ENCODE peak calls at places on chromosomes 2 and 18, in ten cellular contexts. One of them, this sample, is unnamed.

GRCh38 chr2:214169736-214170135 is 241.1 kb upstream of the VWC2L start:
- DNase-seq in dorsolateral prefrontal cortex: no peak
- DNase-seq in astrocyte of the spinal cord: peak
- DNase-seq in GM23338: no peak
- DNase-seq in CD8-positive, alpha-beta T cell: no peak
- DNase-seq in fibroblast of lung: peak
- DNase-seq in upper lobe of right lung: no peak
- DNase-seq in GM23248: peak
- DNase-seq in fibroblast of the aortic adventitia: peak
- DNase-seq in small intestine: no peak
- DNase-seq in this sample: no peak

GRCh38 chr18:10164241-10165160 is 250.7 kb downstream of the VAPA start:
- DNase-seq in upper lobe of right lung: no peak
- DNase-seq in GM23338: no peak
- DNase-seq in small intestine: no peak
- DNase-seq in fibroblast of the aortic adventitia: no peak
- DNase-seq in CD8-positive, alpha-beta T cell: no peak
- DNase-seq in fibroblast of lung: no peak
- DNase-seq in dorsolateral prefrontal cortex: no peak
- DNase-seq in astrocyte of the spinal cord: no peak
- DNase-seq in GM23248: no peak
- DNase-seq in this sample: no peak

GRCh38 chr18:48636436-48636835 is 97.6 kb downstream of the CTIF start:
- DNase-seq in small intestine: no peak
- DNase-seq in fibroblast of lung: no peak
- DNase-seq in upper lobe of right lung: peak
- DNase-seq in fibroblast of the aortic adventitia: no peak
- DNase-seq in dorsolateral prefrontal cortex: no peak
- DNase-seq in CD8-positive, alpha-beta T cell: no peak
- DNase-seq in GM23248: no peak
- DNase-seq in GM23338: no peak
- DNase-seq in astrocyte of the spinal cord: no peak
- DNase-seq in this sample: no peak

GRCh38 chr2:56347881-56348280 is 164.1 kb downstream of the CCDC85A start:
- DNase-seq in upper lobe of right lung: no peak
- DNase-seq in astrocyte of the spinal cord: no peak
- DNase-seq in small intestine: no peak
- DNase-seq in dorsolateral prefrontal cortex: no peak
- DNase-seq in GM23338: no peak
- DNase-seq in fibroblast of the aortic adventitia: no peak
- DNase-seq in fibroblast of lung: no peak
- DNase-seq in GM23248: no peak
- DNase-seq in CD8-positive, alpha-beta T cell: no peak
- DNase-seq in this sample: no peak

GRCh38 chr2:172373761-172374160 is 53.6 kb upstream of the ITGA6 start:
- DNase-seq in GM23338: no peak
- DNase-seq in GM23248: peak
- DNase-seq in small intestine: no peak
- DNase-seq in fibroblast of the aortic adventitia: no peak
- DNase-seq in CD8-positive, alpha-beta T cell: no peak
- DNase-seq in upper lobe of right lung: no peak
- DNase-seq in fibroblast of lung: peak
- DNase-seq in dorsolateral prefrontal cortex: no peak
- DNase-seq in astrocyte of the spinal cord: no peak
- DNase-seq in this sample: no peak

GRCh38 chr18:56709463-56709862 is 58.3 kb downstream of the WDR7 start:
- DNase-seq in GM23248: peak
- DNase-seq in astrocyte of the spinal cord: peak
- DNase-seq in CD8-positive, alpha-beta T cell: peak
- DNase-seq in fibroblast of lung: peak
- DNase-seq in dorsolateral prefrontal cortex: no peak
- DNase-seq in small intestine: peak
- DNase-seq in fibroblast of the aortic adventitia: peak
- DNase-seq in GM23338: peak
- DNase-seq in upper lobe of right lung: no peak
- DNase-seq in this sample: peak

GRCh38 chr2:166167451-166167850 is 39.6 kb upstream of the SCN1A start:
- DNase-seq in fibroblast of the aortic adventitia: peak
- DNase-seq in CD8-positive, alpha-beta T cell: no peak
- DNase-seq in GM23248: no peak
- DNase-seq in upper lobe of right lung: no peak
- DNase-seq in fibroblast of lung: peak
- DNase-seq in dorsolateral prefrontal cortex: no peak
- DNase-seq in astrocyte of the spinal cord: peak
- DNase-seq in small intestine: no peak
- DNase-seq in GM23338: no peak
- DNase-seq in this sample: peak

GRCh38 chr2:51511002-51511401 is 479.1 kb upstream of the NRXN1 start:
- DNase-seq in upper lobe of right lung: no peak
- DNase-seq in dorsolateral prefrontal cortex: no peak
- DNase-seq in astrocyte of the spinal cord: no peak
- DNase-seq in CD8-positive, alpha-beta T cell: no peak
- DNase-seq in fibroblast of lung: no peak
- DNase-seq in GM23248: no peak
- DNase-seq in small intestine: no peak
- DNase-seq in fibroblast of the aortic adventitia: no peak
- DNase-seq in GM23338: no peak
- DNase-seq in this sample: no peak

GRCh38 chr2:217937446-217937845 is 65.3 kb downstream of the TNS1 start:
- DNase-seq in upper lobe of right lung: peak
- DNase-seq in CD8-positive, alpha-beta T cell: no peak
- DNase-seq in GM23338: peak
- DNase-seq in astrocyte of the spinal cord: no peak
- DNase-seq in fibroblast of lung: peak
- DNase-seq in small intestine: no peak
- DNase-seq in fibroblast of the aortic adventitia: no peak
- DNase-seq in dorsolateral prefrontal cortex: no peak
- DNase-seq in GM23248: no peak
- DNase-seq in this sample: no peak

GRCh38 chr2:217934321-217935131 is 68.3 kb downstream of the TNS1 start:
- DNase-seq in small intestine: no peak
- DNase-seq in GM23248: peak
- DNase-seq in astrocyte of the spinal cord: peak
- DNase-seq in fibroblast of lung: peak
- DNase-seq in dorsolateral prefrontal cortex: no peak
- DNase-seq in CD8-positive, alpha-beta T cell: no peak
- DNase-seq in upper lobe of right lung: no peak
- DNase-seq in fibroblast of the aortic adventitia: peak
- DNase-seq in GM23338: no peak
- DNase-seq in this sample: peak

GRCh38 chr2:217936952-217937351 is 65.8 kb downstream of the TNS1 start:
- DNase-seq in fibroblast of the aortic adventitia: no peak
- DNase-seq in GM23338: no peak
- DNase-seq in CD8-positive, alpha-beta T cell: no peak
- DNase-seq in small intestine: no peak
- DNase-seq in astrocyte of the spinal cord: no peak
- DNase-seq in upper lobe of right lung: no peak
- DNase-seq in fibroblast of lung: no peak
- DNase-seq in dorsolateral prefrontal cortex: no peak
- DNase-seq in GM23248: no peak
- DNase-seq in this sample: no peak

GRCh38 chr2:217935245-217935879 is 67.4 kb downstream of the TNS1 start:
- DNase-seq in dorsolateral prefrontal cortex: no peak
- DNase-seq in fibroblast of the aortic adventitia: peak
- DNase-seq in small intestine: no peak
- DNase-seq in GM23248: peak
- DNase-seq in astrocyte of the spinal cord: peak
- DNase-seq in CD8-positive, alpha-beta T cell: no peak
- DNase-seq in GM23338: peak
- DNase-seq in fibroblast of lung: peak
- DNase-seq in upper lobe of right lung: no peak
- DNase-seq in this sample: peak

DNA sequence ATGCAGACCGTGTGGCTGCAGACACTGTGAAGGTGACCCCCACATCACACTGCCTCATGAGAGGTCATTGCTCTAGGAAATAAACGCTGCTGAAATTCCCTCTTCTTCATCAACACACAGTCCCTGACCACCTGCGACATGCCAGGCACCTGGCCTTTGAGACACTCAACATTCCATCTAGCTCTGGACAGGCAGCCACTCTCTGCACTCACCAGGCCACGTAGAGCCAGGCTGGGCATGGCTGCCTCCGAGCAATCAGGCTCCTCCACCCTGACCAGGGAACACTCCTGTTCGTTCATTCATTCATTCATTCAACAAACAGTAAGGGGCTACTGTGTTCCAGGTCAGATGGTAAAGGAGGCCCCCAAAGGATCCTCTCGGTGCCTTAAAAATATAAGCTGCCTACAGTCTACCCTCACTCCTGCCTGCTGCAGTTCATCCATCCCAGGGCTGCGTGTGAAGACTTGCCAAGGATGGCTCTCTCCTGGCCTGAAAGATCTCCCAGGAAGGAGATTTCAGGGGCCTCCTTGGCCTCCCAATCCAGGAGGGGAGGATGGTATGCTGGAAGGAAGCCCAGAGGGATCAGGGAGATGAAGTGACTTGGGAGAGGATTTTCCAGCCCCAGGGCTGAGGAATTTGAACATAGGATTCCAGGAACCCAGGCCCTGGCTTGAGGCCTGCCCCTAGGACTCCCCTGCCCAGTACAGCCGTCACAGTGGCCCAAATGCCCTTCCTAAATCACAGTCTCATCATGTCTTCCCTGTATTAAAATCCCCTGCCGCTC is 66.7 kb downstream of the TNS1 start:
- DNase-seq in dorsolateral prefrontal cortex: no peak
- DNase-seq in GM23248: peak
- DNase-seq in CD8-positive, alpha-beta T cell: peak
- DNase-seq in GM23338: peak
- DNase-seq in fibroblast of the aortic adventitia: peak
- DNase-seq in small intestine: no peak
- DNase-seq in upper lobe of right lung: no peak
- DNase-seq in fibroblast of lung: peak
- DNase-seq in astrocyte of the spinal cord: no peak
- DNase-seq in this sample: peak
- H3K4me3 ChIP-seq in dorsolateral prefrontal cortex: no peak
- H3K4me3 ChIP-seq in GM23248: no peak
- H3K4me3 ChIP-seq in CD8-positive, alpha-beta T cell: no peak
- H3K4me3 ChIP-seq in GM23338: peak
- H3K4me3 ChIP-seq in fibroblast of the aortic adventitia: no peak
- H3K4me3 ChIP-seq in small intestine: no peak
- H3K4me3 ChIP-seq in upper lobe of right lung: peak
- H3K4me3 ChIP-seq in fibroblast of lung: no peak
- H3K4me3 ChIP-seq in astrocyte of the spinal cord: no peak
- H3K4me3 ChIP-seq in this sample: no peak

GRCh38 chr2:66433945-66434678 is 813 bp upstream of the MEIS1 start:
- DNase-seq in fibroblast of the aortic adventitia: peak
- DNase-seq in small intestine: peak
- DNase-seq in GM23338: peak
- DNase-seq in CD8-positive, alpha-beta T cell: no peak
- DNase-seq in astrocyte of the spinal cord: peak
- DNase-seq in upper lobe of right lung: peak
- DNase-seq in GM23248: peak
- DNase-seq in fibroblast of lung: peak
- DNase-seq in dorsolateral prefrontal cortex: peak
- DNase-seq in this sample: peak

GRCh38 chr2:66435549-66435875 is 587 bp downstream of the MEIS1 start:
- DNase-seq in small intestine: peak
- DNase-seq in astrocyte of the spinal cord: peak
- DNase-seq in upper lobe of right lung: no peak
- DNase-seq in fibroblast of lung: no peak
- DNase-seq in GM23338: no peak
- DNase-seq in fibroblast of the aortic adventitia: no peak
- DNase-seq in GM23248: peak
- DNase-seq in dorsolateral prefrontal cortex: no peak
- DNase-seq in CD8-positive, alpha-beta T cell: no peak
- DNase-seq in this sample: peak

GRCh38 chr2:66435963-66436362 is 1.0 kb downstream of the MEIS1 start:
- DNase-seq in small intestine: no peak
- DNase-seq in dorsolateral prefrontal cortex: no peak
- DNase-seq in GM23338: no peak
- DNase-seq in fibroblast of lung: no peak
- DNase-seq in CD8-positive, alpha-beta T cell: no peak
- DNase-seq in astrocyte of the spinal cord: no peak
- DNase-seq in fibroblast of the aortic adventitia: no peak
- DNase-seq in GM23248: no peak
- DNase-seq in upper lobe of right lung: no peak
- DNase-seq in this sample: no peak

GRCh38 chr2:66433695-66433944 is 1.3 kb upstream of the MEIS1 start:
- DNase-seq in GM23248: no peak
- DNase-seq in GM23338: no peak
- DNase-seq in CD8-positive, alpha-beta T cell: no peak
- DNase-seq in dorsolateral prefrontal cortex: no peak
- DNase-seq in astrocyte of the spinal cord: no peak
- DNase-seq in fibroblast of the aortic adventitia: no peak
- DNase-seq in upper lobe of right lung: no peak
- DNase-seq in fibroblast of lung: no peak
- DNase-seq in small intestine: no peak
- DNase-seq in this sample: no peak

GRCh38 chr2:66434679-66435548 is at the start of gene MEIS1:
- DNase-seq in GM23338: peak
- DNase-seq in GM23248: peak
- DNase-seq in astrocyte of the spinal cord: peak
- DNase-seq in small intestine: peak
- DNase-seq in dorsolateral prefrontal cortex: peak
- DNase-seq in fibroblast of the aortic adventitia: peak
- DNase-seq in fibroblast of lung: peak
- DNase-seq in upper lobe of right lung: peak
- DNase-seq in CD8-positive, alpha-beta T cell: no peak
- DNase-seq in this sample: peak
- H3K4me3 ChIP-seq in GM23338: peak
- H3K4me3 ChIP-seq in GM23248: peak
- H3K4me3 ChIP-seq in astrocyte of the spinal cord: peak
- H3K4me3 ChIP-seq in small intestine: peak
- H3K4me3 ChIP-seq in dorsolateral prefrontal cortex: peak
- H3K4me3 ChIP-seq in fibroblast of the aortic adventitia: peak
- H3K4me3 ChIP-seq in fibroblast of lung: peak
- H3K4me3 ChIP-seq in upper lobe of right lung: peak
- H3K4me3 ChIP-seq in CD8-positive, alpha-beta T cell: peak
- H3K4me3 ChIP-seq in this sample: peak

DNA sequence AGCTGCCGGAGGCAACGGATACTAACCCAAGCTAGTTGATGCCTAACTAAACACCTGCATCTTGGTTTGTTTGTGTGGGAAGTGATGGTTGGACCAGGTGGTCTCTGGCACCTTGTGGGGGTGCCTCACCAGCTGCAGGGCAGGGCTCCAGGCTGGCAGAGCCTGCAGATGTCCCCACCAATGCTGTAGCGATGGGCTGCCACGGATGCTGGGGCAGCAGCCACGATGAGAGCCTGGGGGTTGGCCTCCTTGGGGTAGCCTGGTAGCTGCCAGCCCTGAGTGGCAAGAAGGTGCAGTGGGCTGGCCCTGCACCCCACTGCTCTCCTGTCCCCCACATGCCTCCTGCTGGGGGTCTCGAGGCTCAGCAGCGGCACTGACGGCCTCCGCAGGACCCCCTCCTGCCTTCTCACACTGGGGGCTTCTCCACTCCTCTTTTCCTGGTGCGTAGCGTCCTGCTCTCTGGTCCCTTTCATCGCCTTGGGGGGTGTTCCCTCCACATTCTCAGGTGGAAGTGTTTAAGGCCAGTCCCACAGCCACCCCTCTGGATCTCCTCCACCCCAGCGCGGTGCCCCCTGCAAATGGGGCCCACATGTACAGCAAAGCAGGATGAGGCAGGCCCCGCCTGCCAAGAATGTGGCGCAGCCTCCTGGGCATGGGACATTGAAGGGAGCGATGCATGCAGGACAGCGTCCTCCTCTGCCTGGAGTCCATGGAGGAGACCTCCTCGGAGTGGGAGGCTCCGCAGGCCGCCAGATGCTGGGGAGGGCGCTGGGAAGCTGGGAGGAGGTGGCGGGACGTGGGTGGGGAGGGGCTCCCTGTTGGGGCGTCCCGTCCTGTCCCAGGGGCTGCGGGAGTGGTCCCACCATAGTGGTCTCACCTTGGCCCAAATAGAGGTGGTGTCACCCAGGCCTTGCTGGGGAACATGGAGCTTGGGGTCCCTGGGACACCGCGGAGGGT is 173.1 kb downstream of the ASB1 start:
- DNase-seq in CD8-positive, alpha-beta T cell: no peak
- DNase-seq in GM23338: no peak
- DNase-seq in astrocyte of the spinal cord: no peak
- DNase-seq in upper lobe of right lung: no peak
- DNase-seq in GM23248: no peak
- DNase-seq in dorsolateral prefrontal cortex: no peak
- DNase-seq in fibroblast of lung: no peak
- DNase-seq in fibroblast of the aortic adventitia: no peak
- DNase-seq in small intestine: no peak
- DNase-seq in this sample: no peak
- H3K4me3 ChIP-seq in CD8-positive, alpha-beta T cell: no peak
- H3K4me3 ChIP-seq in GM23338: no peak
- H3K4me3 ChIP-seq in astrocyte of the spinal cord: no peak
- H3K4me3 ChIP-seq in upper lobe of right lung: no peak
- H3K4me3 ChIP-seq in GM23248: no peak
- H3K4me3 ChIP-seq in dorsolateral prefrontal cortex: no peak
- H3K4me3 ChIP-seq in fibroblast of lung: no peak
- H3K4me3 ChIP-seq in fibroblast of the aortic adventitia: no peak
- H3K4me3 ChIP-seq in small intestine: no peak
- H3K4me3 ChIP-seq in this sample: no peak

GRCh38 chr2:237455764-237456163 is 31.3 kb upstream of the MLPH start:
- DNase-seq in astrocyte of the spinal cord: no peak
- DNase-seq in CD8-positive, alpha-beta T cell: no peak
- DNase-seq in small intestine: no peak
- DNase-seq in upper lobe of right lung: no peak
- DNase-seq in fibroblast of the aortic adventitia: no peak
- DNase-seq in fibroblast of lung: no peak
- DNase-seq in GM23248: no peak
- DNase-seq in GM23338: no peak
- DNase-seq in dorsolateral prefrontal cortex: no peak
- DNase-seq in this sample: no peak
- H3K4me3 ChIP-seq in astrocyte of the spinal cord: no peak
- H3K4me3 ChIP-seq in CD8-positive, alpha-beta T cell: no peak
- H3K4me3 ChIP-seq in small intestine: no peak
- H3K4me3 ChIP-seq in upper lobe of right lung: no peak
- H3K4me3 ChIP-seq in fibroblast of the aortic adventitia: no peak
- H3K4me3 ChIP-seq in fibroblast of lung: no peak
- H3K4me3 ChIP-seq in GM23248: no peak
- H3K4me3 ChIP-seq in GM23338: no peak
- H3K4me3 ChIP-seq in dorsolateral prefrontal cortex: no peak
- H3K4me3 ChIP-seq in this sample: no peak